ENCODE peak calls at places on chromosomes 11 and 22, in four cellular contexts. I is lower leg skin, H is fibroblast of lung, G is psoas muscle. M is an unnamed sample.
A peak's percentile ranks its signal among the peaks of the same experiment; 100 is the strongest.

GRCh38 chr22:25053153-25053805 is 100.8 kb downstream of the KIAA1671 start:
- DNase-seq in G (no peak), H (no peak), I (no peak), M (no peak)

GRCh38 chr22:50061824-50062355 is 3.8 kb upstream of the TTLL8 start:
- DNase-seq in H (no peak), I (no peak), G (no peak), M (no peak)

GRCh38 chr11:104164028-104164520 is at the start of gene PDGFD:
- DNase-seq in I (peak; percentile 32), H (peak; percentile 79), G (peak; percentile 59), M (peak; percentile 83)

GRCh38 chr11:66554602-66555001 is 7.9 kb downstream of the ACTN3 start:
- DNase-seq in H (no peak), G (no peak), I (no peak), M (no peak)

GRCh38 chr11:117582491-117582890 is 214.5 kb downstream of the DSCAML1 start:
- DNase-seq in G (no peak), I (no peak), H (no peak), M (no peak)

GRCh38 chr11:45805305-45806071 is 539 bp downstream of the SLC35C1 start:
- DNase-seq in H (peak; percentile 87), G (peak; percentile 36), I (peak; percentile 30), M (no peak)

GRCh38 chr11:63491614-63492372 is 826 bp upstream of the PLAAT5 start:
- DNase-seq in I (no peak), G (no peak), H (peak; percentile 84), M (no peak)

GRCh38 chr11:33772300-33772699 is 2.0 kb downstream of the FBXO3 start:
- DNase-seq in G (no peak), I (no peak), H (peak; percentile 32), M (no peak)

GRCh38 chr11:69000831-69001245 is 12.2 kb downstream of the MRGPRF start:
- DNase-seq in H (peak; percentile 84), I (no peak), G (no peak), M (no peak)

GRCh38 chr22:47059701-47060161 is 297.3 kb downstream of the TBC1D22A start:
- DNase-seq in G (no peak), I (no peak), H (peak; percentile 9), M (no peak)

GRCh38 chr11:116613201-116613910 is 159.4 kb downstream of the BUD13 start:
- DNase-seq in H (no peak), G (no peak), I (no peak), M (no peak)

GRCh38 chr11:36110698-36111410 is 167.0 kb downstream of the LDLRAD3 start:
- DNase-seq in G (no peak), H (no peak), I (no peak), M (no peak)

GRCh38 chr22:23565288-23565941 is 14.7 kb downstream of the IGLL1 start:
- DNase-seq in H (no peak), G (no peak), I (no peak), M (no peak)

GRCh38 chr11:61104963-61105362 is 2.7 kb downstream of the CD5 start:
- DNase-seq in H (no peak), G (no peak), I (no peak), M (no peak)

GRCh38 chr11:61098778-61099177 is 3.5 kb upstream of the CD5 start:
- DNase-seq in H (no peak), G (no peak), I (no peak), M (no peak)

GRCh38 chr11:61106296-61106695 is 4.0 kb downstream of the CD5 start:
- DNase-seq in H (no peak), I (no peak), G (no peak), M (no peak)

GRCh38 chr11:61103851-61104423 is 1.6 kb downstream of the CD5 start:
- DNase-seq in I (no peak), H (no peak), G (no peak), M (no peak)

GRCh38 chr11:61102667-61103491 is 590 bp downstream of the CD5 start:
- DNase-seq in G (no peak), H (no peak), I (no peak), M (no peak)
- H3K4me3 ChIP-seq in G (no peak overlapping the region), H (no peak overlapping the region), I (no peak overlapping the region), M (no peak overlapping the region)

GRCh38 chr11:28529046-28529445 is 420.9 kb downstream of the METTL15 start:
- DNase-seq in I (no peak), G (no peak), H (peak; percentile 83), M (no peak)

GRCh38 chr11:28526406-28526751 is 418.2 kb downstream of the METTL15 start:
- DNase-seq in H (peak; percentile 24), G (no peak), I (no peak), M (no peak)

GRCh38 chr11:28528217-28528616 is 420.0 kb downstream of the METTL15 start:
- DNase-seq in G (no peak), I (no peak), H (no peak), M (no peak)

GRCh38 chr11:28525636-28526405 is 417.6 kb downstream of the METTL15 start:
- DNase-seq in G (no peak), H (no peak), I (no peak), M (no peak)

GRCh38 chr11:28529540-28530410 is 421.6 kb downstream of the METTL15 start:
- DNase-seq in I (no peak), H (peak; percentile 65), G (no peak), M (no peak)
- TF ChIP-seq CTCF in I (no peak), H (peak; percentile 35), G (peak; percentile 48), M (no peak)

GRCh38 chr11:119713361-119714040 is 15.5 kb downstream of the NECTIN1 start:
- DNase-seq in G (no peak), I (no peak), H (no peak), M (no peak)
- H3K4me3 ChIP-seq in G (no peak overlapping the region), I (no peak overlapping the region), H (no peak overlapping the region), M (no peak overlapping the region)

GRCh38 chr22:48178536-48178935 is 1416.1 kb downstream of the TBC1D22A start:
- DNase-seq in H (no peak), I (no peak), G (no peak), M (no peak)

GRCh38 chr22:48175721-48176120 is 1413.3 kb downstream of the TBC1D22A start:
- DNase-seq in I (no peak), H (no peak), G (no peak), M (no peak)

GRCh38 chr22:48179571-48180546 is 1417.4 kb downstream of the TBC1D22A start:
- DNase-seq in G (no peak), H (no peak), I (no peak), M (no peak)

GRCh38 chr22:48180631-48181030 is 1418.2 kb downstream of the TBC1D22A start:
- DNase-seq in G (no peak), H (no peak), I (no peak), M (no peak)

DNA sequence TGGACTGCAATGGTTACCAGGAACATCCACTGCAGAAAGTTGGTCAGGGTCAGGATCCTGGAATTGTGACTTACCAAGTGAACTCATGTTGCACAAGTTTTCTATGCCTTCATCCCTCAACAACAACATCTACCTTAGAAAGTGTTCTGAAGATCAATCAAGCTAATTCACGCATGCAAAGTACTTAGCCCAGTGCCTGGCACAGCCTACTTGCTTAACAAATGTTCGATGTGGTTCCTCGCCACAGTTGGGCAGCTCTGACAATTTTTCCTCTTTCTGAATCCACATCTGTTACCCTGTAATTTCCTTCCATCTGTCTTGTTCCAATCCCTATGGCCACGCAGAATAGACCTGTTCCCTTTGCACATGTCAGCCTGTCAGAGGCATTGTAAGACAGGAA is 1415.1 kb downstream of the TBC1D22A start:
- DNase-seq in H (no peak), I (no peak), G (no peak), M (no peak)
- TF ChIP-seq CTCF in H (no peak), I (no peak), G (no peak), M (no peak)

GRCh38 chr22:32076726-32077550 is 33.9 kb downstream of the SLC5A1 start:
- DNase-seq in H (no peak), G (no peak), I (no peak), M (no peak)
- H3K4me3 ChIP-seq in H (no peak overlapping the region), G (no peak overlapping the region), I (no peak overlapping the region), M (no peak overlapping the region)

DNA sequence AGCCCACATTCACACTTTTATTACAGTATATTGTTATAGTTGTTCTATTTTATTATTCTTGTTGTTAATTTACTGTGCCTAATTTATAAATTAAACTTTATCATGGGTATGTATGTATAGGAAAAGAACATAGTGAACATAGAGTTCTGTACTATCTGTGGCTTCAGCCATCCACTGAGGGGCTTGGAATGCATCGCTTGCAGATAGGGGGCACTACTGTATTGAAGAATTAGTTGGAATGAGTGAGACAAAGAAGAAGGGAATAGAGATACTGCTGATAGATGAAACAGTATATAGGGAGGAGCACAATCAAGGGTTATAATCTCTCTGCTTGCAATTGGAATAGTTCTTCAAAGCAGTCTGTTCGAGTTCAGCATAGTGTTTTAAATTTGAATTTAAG is 432.2 kb downstream of the RAB38 start:
- DNase-seq in I (no peak), G (no peak), H (no peak), M (no peak)
- TF ChIP-seq CTCF in I (no peak), G (peak; percentile 35), H (no peak), M (no peak)